ENCODE peak calls at places on chromosome 21, in five cellular contexts. L, M, U, D and Y are unnamed samples.

GRCh38 chr21:38802050-38803026 is 3.4 kb upstream of the ETS2 start:
- DNase-seq in L (no peak), M (no peak), U (no peak), D (no peak), Y (no peak)

GRCh38 chr21:31298618-31299269 is 45.3 kb downstream of the TIAM1 start:
- DNase-seq in L (no peak), M (no peak), U (no peak), D (peak), Y (no peak)

GRCh38 chr21:45283611-45284455 is 3.9 kb downstream of the POFUT2 start:
- DNase-seq in L (no peak), M (no peak), U (no peak), D (no peak), Y (no peak)

GRCh38 chr21:39048574-39048973 is 134.7 kb downstream of the PSMG1 start:
- DNase-seq in L (no peak), M (no peak), U (no peak), D (peak), Y (no peak)

GRCh38 chr21:33661146-33661545 is 18.8 kb downstream of the ITSN1 start:
- DNase-seq in L (no peak), M (no peak), U (no peak), D (no peak), Y (no peak)

GRCh38 chr21:44354775-44355771 is 1.7 kb downstream of the TRPM2 start:
- DNase-seq in L (no peak), M (no peak), U (no peak), D (no peak), Y (no peak)

GRCh38 chr21:35467536-35467935 is 418.4 kb upstream of the RUNX1 start:
- DNase-seq in L (no peak), M (no peak), U (no peak), D (no peak), Y (no peak)

GRCh38 chr21:33698088-33698487 is 55.8 kb downstream of the ITSN1 start:
- DNase-seq in L (no peak), M (no peak), U (no peak), D (no peak), Y (no peak)

GRCh38 chr21:38505654-38506523 is 7.6 kb upstream of the ERG start:
- DNase-seq in L (peak), M (no peak), U (peak), D (peak), Y (peak)

GRCh38 chr21:31509108-31510017 is 150.1 kb upstream of the SOD1 start:
- DNase-seq in L (peak), M (peak), U (peak), D (no peak), Y (peak)

GRCh38 chr21:46560568-46561447 is 44.1 kb downstream of the S100B start:
- DNase-seq in L (no peak), M (no peak), U (no peak), D (no peak), Y (no peak)

GRCh38 chr21:46399129-46399528 is 59.6 kb upstream of the DIP2A start:
- DNase-seq in L (no peak), M (no peak), U (no peak), D (no peak), Y (no peak)

GRCh38 chr21:31909153-31909771 is 36.4 kb downstream of the HUNK start:
- DNase-seq in L (no peak), M (no peak), U (no peak), D (no peak), Y (no peak)

GRCh38 chr21:45277101-45278045 is 10.3 kb downstream of the POFUT2 start:
- DNase-seq in L (no peak), M (no peak), U (no peak), D (no peak), Y (no peak)

GRCh38 chr21:45001134-45002095 is 61.6 kb downstream of the SLX9 start:
- DNase-seq in L (peak), M (no peak), U (no peak), D (peak), Y (no peak)

GRCh38 chr21:33247596-33247995 is 17.9 kb downstream of the IFNAR2 start:
- DNase-seq in L (no peak), M (no peak), U (no peak), D (no peak), Y (no peak)

GRCh38 chr21:15468368-15468767 is 261.4 kb upstream of the USP25 start:
- DNase-seq in L (no peak), M (no peak), U (no peak), D (no peak), Y (no peak)

GRCh38 chr21:41121785-41122415 is 46.1 kb upstream of the BACE2 start:
- DNase-seq in L (peak), M (peak), U (peak), D (peak), Y (peak)

GRCh38 chr21:33019885-33020557 is 5.7 kb upstream of the OLIG2 start:
- DNase-seq in L (no peak), M (no peak), U (no peak), D (no peak), Y (no peak)